ENCODE peak calls at places on chromosomes 11 and 22, in four cellular contexts. B is body of pancreas, O is Calu3, K is adrenal gland. D is an unnamed sample.
A peak's percentile ranks its signal among the peaks of the same experiment; 100 is the strongest.

GRCh38 chr22:45881524-45881875 is 95.5 kb downstream of the WNT7B start:
- DNase-seq in B (no peak), O (no peak), K (no peak), D (no peak)

GRCh38 chr22:40478456-40479125 is 108.2 kb downstream of the SGSM3 start:
- DNase-seq in B (no peak), O (no peak), K (no peak), D (no peak)

GRCh38 chr22:29147241-29147919 is 58.3 kb upstream of the EMID1 start:
- DNase-seq in B (no peak), O (no peak), K (no peak), D (no peak)

GRCh38 chr11:123800041-123800440 is 6.1 kb downstream of the OR6M1 start:
- DNase-seq in B (peak; percentile 80), O (no peak), K (no peak), D (no peak)

GRCh38 chr11:63553759-63554158 is 9.4 kb downstream of the PLAAT2 start:
- DNase-seq in B (no peak), O (no peak), K (no peak), D (no peak)

GRCh38 chr11:62392944-62393628 is 25.7 kb upstream of the SCGB1A1 start:
- DNase-seq in B (no peak), O (peak; percentile 38), K (no peak), D (no peak)

GRCh38 chr22:48925450-48925849 is 902.2 kb downstream of the BRD1 start:
- DNase-seq in B (no peak), O (no peak), K (no peak), D (no peak)

GRCh38 chr11:131217313-131218297 is 152.8 kb upstream of the NTM start:
- DNase-seq in B (no peak), O (no peak), K (no peak), D (no peak)

GRCh38 chr11:69280994-69281393 is 13.0 kb upstream of the MYEOV start:
- DNase-seq in B (peak; percentile 52), O (peak; percentile 79), K (peak; percentile 76), D (no peak)

GRCh38 chr22:30783021-30783420 is 88.3 kb downstream of the OSBP2 start:
- DNase-seq in B (no peak), O (no peak), K (no peak), D (no peak)

GRCh38 chr22:30777589-30777988 is 82.9 kb downstream of the OSBP2 start:
- DNase-seq in B (no peak), O (no peak), K (no peak), D (no peak)

GRCh38 chr22:30782613-30783012 is 87.9 kb downstream of the OSBP2 start:
- DNase-seq in B (no peak), O (no peak), K (no peak), D (no peak)

GRCh38 chr22:30778261-30778660 is 83.6 kb downstream of the OSBP2 start:
- DNase-seq in B (no peak), O (no peak), K (no peak), D (no peak)

DNA sequence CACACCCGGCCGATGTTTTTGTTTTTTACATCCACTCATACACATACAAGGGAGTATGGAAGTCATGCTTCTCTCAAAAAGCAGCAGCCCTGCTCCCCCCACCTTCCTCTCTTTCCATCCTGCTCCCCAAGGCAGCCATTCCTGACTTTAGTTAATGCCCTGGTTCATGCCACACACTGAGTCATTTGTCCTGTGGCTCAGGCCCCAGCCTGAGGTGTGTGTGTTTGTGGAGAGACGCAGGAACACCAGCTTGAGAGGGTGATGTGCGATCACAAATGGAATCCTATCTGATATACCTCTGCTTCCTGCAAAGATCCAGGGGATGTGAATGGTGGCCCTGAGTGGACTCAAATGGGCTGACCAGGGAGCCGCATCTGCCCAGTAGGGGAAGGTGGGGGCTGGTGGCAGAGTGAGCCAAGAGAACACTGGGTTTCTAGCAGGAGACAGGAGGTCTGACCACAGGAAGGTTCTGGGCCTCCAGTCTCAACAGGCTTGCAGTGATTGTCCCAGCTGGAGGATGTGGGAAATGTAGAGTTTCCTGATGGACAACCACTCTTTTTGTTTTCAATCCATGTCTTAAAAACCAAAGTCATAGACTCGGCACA is 86.7 kb downstream of the OSBP2 start:
- DNase-seq in B (no peak), O (no peak), K (no peak), D (no peak)
- TF ChIP-seq CTCF in B (no peak), O (no peak), K (no peak), D (no peak)

GRCh38 chr11:125553357-125553756 is 15.9 kb upstream of the EI24 start:
- DNase-seq in B (no peak), O (no peak), K (no peak), D (no peak)
- TF ChIP-seq CTCF in B (no peak), O (no peak), K (no peak), D (no peak)

GRCh38 chr11:133058501-133058900 is 473.8 kb downstream of the OPCML start:
- DNase-seq in B (no peak), O (no peak), K (no peak), D (no peak)
- TF ChIP-seq CTCF in B (no peak), O (no peak), K (no peak), D (no peak)

DNA sequence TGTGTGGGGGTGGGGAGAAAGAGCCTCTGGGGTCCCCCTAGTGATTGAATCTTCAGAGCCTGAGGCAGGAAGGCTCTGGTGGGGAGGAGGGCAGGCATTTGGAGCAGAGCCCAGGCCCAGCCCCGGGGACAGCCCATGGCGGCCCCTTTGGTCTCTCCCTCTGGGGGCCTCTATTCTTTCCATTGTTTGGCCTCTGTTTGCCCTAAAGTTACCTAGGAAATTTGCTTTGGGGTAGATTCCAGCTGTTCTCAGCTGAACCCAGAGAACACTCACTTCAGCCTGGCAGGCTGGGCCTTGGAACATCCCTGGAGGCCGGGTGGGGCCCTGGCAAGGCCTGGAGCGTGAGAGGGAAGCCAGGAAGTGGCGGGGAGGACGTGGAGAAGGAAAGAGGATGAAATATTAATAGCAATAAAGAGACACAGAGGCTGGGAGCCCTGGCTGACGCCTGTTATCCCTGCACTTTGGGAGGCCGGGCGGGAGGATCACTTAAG is 22.9 kb upstream of the A4GALT start:
- DNase-seq in B (peak; percentile 44), O (no peak), K (peak; percentile 70), D (no peak)
- TF ChIP-seq CTCF in B (no peak), O (no peak), K (no peak), D (no peak)

GRCh38 chr22:22682807-22683667 is 38.6 kb downstream of the GGTLC2 start:
- DNase-seq in B (no peak), O (no peak), K (no peak), D (no peak)

GRCh38 chr22:22683668-22684361 is 39.4 kb downstream of the GGTLC2 start:
- DNase-seq in B (no peak), O (no peak), K (no peak), D (no peak)

GRCh38 chr22:22685586-22685985 is 41.2 kb downstream of the GGTLC2 start:
- DNase-seq in B (no peak), O (no peak), K (no peak), D (no peak)

GRCh38 chr22:22682196-22682595 is 37.8 kb downstream of the GGTLC2 start:
- DNase-seq in B (no peak), O (no peak), K (no peak), D (no peak)

GRCh38 chr22:22684605-22685561 is 40.5 kb downstream of the GGTLC2 start:
- DNase-seq in B (peak; percentile 41), O (peak; percentile 75), K (no peak), D (no peak)
- TF ChIP-seq CTCF in B (peak; percentile 32), O (peak; percentile 76), K (no peak), D (peak; percentile 48)

GRCh38 chr11:105732611-105733010 is 122.7 kb downstream of the GRIA4 start:
- DNase-seq in B (no peak), O (no peak), K (no peak), D (no peak)

GRCh38 chr11:105740164-105740903 is 130.5 kb downstream of the GRIA4 start:
- DNase-seq in B (no peak), O (no peak), K (no peak), D (no peak)

GRCh38 chr11:105738972-105739574 is 129.2 kb downstream of the GRIA4 start:
- DNase-seq in B (no peak), O (no peak), K (no peak), D (no peak)

DNA sequence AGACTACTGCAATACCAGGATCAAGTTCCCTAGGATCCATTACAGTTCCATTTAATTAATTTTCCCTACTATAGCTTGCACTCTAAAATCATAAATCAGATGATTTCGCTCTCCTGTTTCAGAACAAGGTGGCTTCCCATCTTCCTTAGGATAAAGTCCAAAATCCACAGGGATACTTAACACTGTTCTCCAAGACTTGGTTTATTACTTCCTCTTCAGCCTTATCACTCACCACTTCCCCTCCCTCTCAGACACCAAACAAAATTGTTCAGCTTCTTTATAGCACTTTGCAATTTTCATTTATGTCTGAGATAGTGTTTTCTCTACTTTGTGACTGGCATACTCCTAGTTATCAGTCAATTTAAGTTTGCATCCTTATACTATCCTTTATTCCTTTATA is 124.5 kb downstream of the GRIA4 start:
- DNase-seq in B (no peak), O (no peak), K (no peak), D (no peak)
- TF ChIP-seq CTCF in B (no peak), O (no peak), K (no peak), D (no peak)